ENCODE peak calls at places on chromosomes 11 and 22, in eight cellular contexts. W is adrenal gland, J is epithelial cell of proximal tubule, B is fibroblast of mammary gland, Q is kidney, C is A673, Y is tibial artery, G is A549. V is an unnamed sample.

GRCh38 chr11:112999518-112999917 is 38.3 kb downstream of the NCAM1 start:
- DNase-seq in Y (no peak), Q (no peak), G (no peak), C (no peak), J (no peak), W (no peak), B (no peak), V (no peak)

GRCh38 chr11:8671651-8672062 is 10.8 kb downstream of the TRIM66 start:
- DNase-seq in G (no peak), B (no peak), Y (no peak), C (peak), W (peak), J (no peak), Q (no peak), V (no peak)

GRCh38 chr11:61776561-61777075 is 15.8 kb downstream of the TMEM258 start:
- DNase-seq in J (no peak), C (peak), Y (no peak), Q (peak), W (peak), B (peak), G (peak), V (peak)

GRCh38 chr11:113674397-113674685 is 31.8 kb downstream of the TMPRSS5 start:
- DNase-seq in J (no peak), Q (no peak), B (peak), G (no peak), Y (no peak), W (no peak), C (no peak), V (no peak)

GRCh38 chr22:22244337-22245250 is at the start of gene VPREB1:
- DNase-seq in J (no peak), Q (no peak), C (no peak), W (no peak), B (no peak), G (no peak), Y (peak), V (no peak)

GRCh38 chr11:8717544-8717875 is 34.9 kb downstream of the RPL27A start:
- DNase-seq in C (no peak), Y (no peak), B (no peak), J (no peak), G (no peak), Q (no peak), W (no peak), V (no peak)

GRCh38 chr11:4751201-4751600 is 18.5 kb downstream of the OR51F1 start:
- DNase-seq in J (no peak), B (no peak), Y (no peak), Q (no peak), G (no peak), C (no peak), W (no peak), V (no peak)

GRCh38 chr11:44374001-44374400 is 64.1 kb upstream of the ALX4 start:
- DNase-seq in J (no peak), C (no peak), Q (no peak), B (no peak), Y (no peak), G (no peak), W (no peak), V (no peak)

GRCh38 chr11:61969391-61969758 is 1.9 kb upstream of the FTH1 start:
- DNase-seq in J (no peak), W (no peak), B (no peak), Q (no peak), Y (no peak), G (no peak), C (no peak), V (no peak)

GRCh38 chr11:112523477-112523876 is 262.8 kb upstream of the PLET1 start:
- DNase-seq in B (peak), J (no peak), G (no peak), Q (no peak), W (peak), Y (peak), C (peak), V (no peak)

GRCh38 chr22:41746563-41747400 is 47.5 kb downstream of the MEI1 start:
- DNase-seq in W (peak), Y (peak), J (peak), B (peak), Q (peak), C (peak), G (peak), V (peak)

GRCh38 chr11:110161061-110161460 is 67.9 kb downstream of the ZC3H12C start:
- DNase-seq in G (no peak), C (no peak), W (no peak), B (no peak), J (no peak), Q (no peak), Y (no peak), V (no peak)

GRCh38 chr11:2516276-2517015 is 71.6 kb downstream of the KCNQ1 start:
- DNase-seq in G (no peak), B (no peak), W (peak), C (no peak), Q (peak), J (no peak), Y (no peak), V (no peak)

GRCh38 chr11:128355558-128355957 is 231.8 kb downstream of the ETS1 start:
- DNase-seq in W (no peak), Y (no peak), Q (no peak), G (no peak), C (no peak), J (no peak), B (no peak), V (no peak)

GRCh38 chr11:122814401-122814800 is 23.9 kb upstream of the CRTAM start:
- DNase-seq in C (no peak), B (no peak), W (no peak), Q (no peak), G (no peak), Y (no peak), J (no peak), V (no peak)

GRCh38 chr22:45968751-45969413 is 8.1 kb downstream of the WNT7B start:
- DNase-seq in G (peak), Q (no peak), J (no peak), C (no peak), Y (no peak), B (peak), W (no peak), V (peak)

GRCh38 chr11:5285703-5286102 is 16.0 kb upstream of the HBE1 start:
- DNase-seq in J (no peak), G (no peak), Q (no peak), C (no peak), Y (no peak), B (no peak), W (no peak), V (no peak)

GRCh38 chr11:128508785-128509518 is 78.4 kb downstream of the ETS1 start:
- DNase-seq in W (no peak), J (no peak), Y (no peak), C (no peak), Q (no peak), B (peak), G (no peak), V (peak)

GRCh38 chr11:42054351-42054750 is 594.9 kb upstream of the LRRC4C start:
- DNase-seq in W (no peak), Y (no peak), B (peak), J (no peak), G (no peak), C (no peak), Q (no peak), V (no peak)

GRCh38 chr11:115522302-115522701 is 18.1 kb upstream of the CADM1 start:
- DNase-seq in W (no peak), B (no peak), C (no peak), J (no peak), Q (no peak), G (no peak), Y (no peak), V (no peak)

GRCh38 chr11:12388939-12389670 is 11.7 kb downstream of the PARVA start:
- DNase-seq in B (no peak), Q (no peak), W (no peak), Y (no peak), G (no peak), J (no peak), C (no peak), V (no peak)

GRCh38 chr11:74755395-74755995 is 6.8 kb downstream of the RNF169 start:
- DNase-seq in Y (no peak), B (peak), Q (no peak), J (no peak), C (no peak), G (no peak), W (no peak), V (no peak)

GRCh38 chr11:16356751-16357365 is 512 bp upstream of the SOX6 start:
- DNase-seq in Y (peak), W (no peak), Q (no peak), J (no peak), B (no peak), G (no peak), C (no peak), V (peak)

GRCh38 chr11:116217006-116217405 is 555.8 kb downstream of the BUD13 start:
- DNase-seq in G (peak), C (peak), Q (no peak), J (no peak), B (peak), Y (no peak), W (peak), V (no peak)

GRCh38 chr11:72162891-72163492 is 27.5 kb downstream of the FOLR3 start:
- DNase-seq in W (no peak), B (no peak), C (no peak), G (no peak), J (no peak), Y (no peak), Q (no peak), V (no peak)

GRCh38 chr11:9315078-9315688 is 790 bp upstream of the TMEM41B start:
- DNase-seq in Y (no peak), C (no peak), J (no peak), W (no peak), Q (no peak), G (peak), B (peak), V (no peak)

GRCh38 chr11:76807206-76807875 is 24.2 kb downstream of the TSKU start:
- DNase-seq in Q (peak), C (peak), B (peak), J (no peak), Y (peak), W (peak), G (peak), V (peak)

GRCh38 chr22:41538583-41538982 is 5.7 kb downstream of the POLR3H start:
- DNase-seq in W (no peak), G (no peak), Y (no peak), Q (no peak), B (no peak), J (no peak), C (no peak), V (no peak)

GRCh38 chr22:37021710-37022482 is 2.4 kb downstream of the MPST start:
- DNase-seq in W (no peak), C (peak), Y (no peak), Q (peak), B (peak), G (no peak), J (no peak), V (peak)

GRCh38 chr11:1879941-1880720 is 11.6 kb downstream of the PRR33 start:
- DNase-seq in Y (peak), G (no peak), B (peak), C (no peak), J (no peak), W (peak), Q (peak), V (no peak)

GRCh38 chr11:46348566-46348981 is 1.3 kb downstream of the DGKZ start:
- DNase-seq in G (no peak), C (no peak), J (no peak), Y (no peak), Q (no peak), W (no peak), B (no peak), V (no peak)

GRCh38 chr11:123741159-123741951 is at the start of gene ZNF202:
- DNase-seq in B (peak), C (peak), W (peak), Y (peak), J (peak), G (peak), Q (peak), V (peak)

GRCh38 chr22:42410708-42411107 is 21.5 kb downstream of the NFAM1 start:
- DNase-seq in W (no peak), B (no peak), J (no peak), G (no peak), Y (no peak), C (no peak), Q (no peak), V (no peak)

GRCh38 chr11:30683176-30683575 is 97.0 kb upstream of the MPPED2 start:
- DNase-seq in Y (no peak), G (no peak), J (no peak), W (no peak), Q (no peak), B (no peak), C (no peak), V (no peak)

GRCh38 chr11:129412501-129412900 is 36.9 kb downstream of the BARX2 start:
- DNase-seq in Q (no peak), W (no peak), B (no peak), Y (no peak), J (no peak), G (no peak), C (peak), V (no peak)

GRCh38 chr22:32413715-32414114 is 1.7 kb upstream of the RTCB start:
- DNase-seq in B (peak), Q (no peak), W (no peak), J (no peak), Y (no peak), C (no peak), G (peak), V (peak)

GRCh38 chr11:35077709-35078695 is 61.0 kb upstream of the CD44 start:
- DNase-seq in J (peak), Q (no peak), Y (no peak), G (peak), C (peak), W (no peak), B (peak), V (peak)

GRCh38 chr11:9568161-9568853 is 5.2 kb upstream of the WEE1 start:
- DNase-seq in B (peak), Q (no peak), J (no peak), W (no peak), Y (no peak), G (no peak), C (no peak), V (no peak)

DNA sequence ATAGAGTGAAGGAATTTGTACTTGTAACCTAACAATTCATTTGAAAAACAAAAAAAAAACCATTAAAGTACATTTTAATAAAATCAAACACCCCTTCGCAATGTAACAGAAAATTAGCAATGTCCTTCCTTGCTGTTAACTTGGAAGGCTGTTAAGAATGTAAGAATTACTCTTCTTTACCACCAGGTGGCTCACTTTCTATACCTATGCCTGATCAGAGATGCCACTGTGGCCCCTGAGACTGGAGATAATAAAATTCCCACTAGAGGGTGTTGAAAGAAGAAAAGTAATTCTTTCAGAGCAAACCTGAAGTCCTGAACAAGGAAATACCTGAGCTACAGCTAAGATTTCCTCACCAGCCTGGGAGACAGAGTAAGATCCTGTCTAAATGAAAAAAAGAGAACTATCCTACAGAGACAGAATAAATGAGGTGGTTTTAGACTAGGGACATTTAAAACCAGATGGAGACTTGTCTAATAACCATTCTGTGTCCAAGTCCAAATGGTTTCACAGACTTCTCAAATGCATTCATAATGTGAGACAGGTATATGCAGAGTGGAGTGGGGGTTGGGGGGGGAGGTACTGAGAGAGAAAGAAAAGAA is 1089.3 kb downstream of the FAM181B start:
- DNase-seq in J (peak), G (peak), Q (no peak), C (peak), W (peak), B (peak), Y (no peak), V (peak)
- TF ChIP-seq CTCF in J (peak), G (peak), Q (peak), C (peak), W (peak), B (peak), Y (peak), V (peak)

DNA sequence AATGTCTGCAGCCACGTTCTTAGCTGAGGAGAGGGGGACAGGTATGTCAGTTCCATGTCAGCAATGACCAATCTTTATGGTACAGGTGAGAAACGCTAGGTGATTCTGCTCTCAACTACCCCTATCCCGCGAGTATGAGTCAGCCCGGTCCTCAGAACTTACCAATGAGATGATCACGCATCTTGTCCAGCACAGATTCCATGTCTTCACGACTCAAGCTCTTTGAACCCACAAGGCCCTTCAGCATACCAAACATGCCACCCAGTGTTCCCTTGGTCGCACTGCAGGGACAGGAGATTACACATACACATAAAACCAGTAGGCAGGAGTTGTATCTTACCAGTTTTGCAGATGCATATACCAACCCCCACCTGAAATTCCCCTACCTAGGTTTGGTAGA is 2.9 kb downstream of the SRPRA start:
- DNase-seq in G (peak), C (peak), J (no peak), Q (no peak), Y (no peak), B (peak), W (no peak), V (peak)
- TF ChIP-seq CTCF in G (no peak), C (peak), J (peak), Q (no peak), Y (no peak), B (no peak), W (no peak), V (peak)

DNA sequence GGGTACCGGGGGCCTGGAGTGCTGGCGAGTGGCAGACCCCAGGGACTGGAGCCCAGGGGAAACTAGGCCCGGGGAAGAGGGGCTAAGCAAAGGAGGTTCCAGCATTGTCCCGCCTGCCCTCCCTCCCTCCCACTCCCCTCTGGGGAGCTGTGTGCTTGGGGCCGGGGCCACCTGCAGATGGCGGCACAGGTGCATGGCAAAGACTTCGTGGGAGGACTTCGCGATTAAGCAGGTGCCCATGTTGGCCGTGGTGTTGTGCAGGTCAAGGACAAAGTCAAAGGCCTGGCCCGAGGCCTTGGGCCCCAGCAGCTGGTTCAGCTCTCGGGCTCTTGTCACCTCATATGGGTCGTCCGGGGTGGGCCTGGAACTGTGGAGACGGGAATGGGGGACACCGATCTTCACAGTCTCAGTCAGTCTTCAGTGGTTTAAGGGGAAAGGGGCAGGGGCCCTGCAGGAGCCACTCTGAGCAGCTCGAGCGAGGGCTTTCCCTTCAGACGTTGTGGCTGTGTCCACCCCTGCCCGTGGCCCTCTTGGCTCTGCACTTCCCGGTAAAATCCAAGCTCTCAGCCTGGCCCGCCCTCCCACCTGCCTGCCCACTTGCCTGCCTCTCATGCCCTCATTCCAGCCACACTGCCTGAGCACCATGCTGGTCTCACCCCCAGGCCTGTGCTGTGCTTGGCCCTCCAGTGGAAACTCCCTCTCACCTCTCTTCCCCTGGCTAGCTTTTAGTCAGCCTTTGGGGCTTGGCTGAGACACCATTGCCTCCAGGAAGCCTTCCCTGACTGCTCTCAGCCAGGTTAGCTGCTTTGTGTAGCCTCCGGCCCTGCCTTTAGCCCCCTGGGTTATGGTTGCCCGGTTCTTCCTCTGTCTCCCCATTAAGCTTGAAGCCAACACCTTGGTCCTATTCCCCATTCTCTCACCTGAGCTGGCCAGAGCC is 4.7 kb downstream of the ACY3 start:
- DNase-seq in G (no peak), Y (no peak), W (no peak), C (no peak), B (no peak), J (no peak), Q (no peak), V (no peak)
- TF ChIP-seq CTCF in G (no peak), Y (no peak), W (no peak), C (no peak), B (no peak), J (no peak), Q (no peak), V (no peak)

GRCh38 chr11:68821670-68822069 is 20.0 kb downstream of the CPT1A start:
- DNase-seq in G (no peak), B (no peak), J (no peak), C (no peak), Q (no peak), W (no peak), Y (no peak), V (no peak)
- TF ChIP-seq CTCF in G (no peak), B (no peak), J (peak), C (peak), Q (peak), W (no peak), Y (no peak), V (peak)

GRCh38 chr22:44369916-44370804 is 57.4 kb upstream of the SHISAL1 start:
- DNase-seq in Q (peak), J (no peak), G (no peak), C (no peak), Y (no peak), W (no peak), B (no peak), V (no peak)

GRCh38 chr22:44371741-44372525 is 59.2 kb upstream of the SHISAL1 start:
- DNase-seq in G (no peak), B (no peak), J (no peak), C (no peak), W (no peak), Q (peak), Y (no peak), V (no peak)

GRCh38 chr22:44366372-44367310 is 53.9 kb upstream of the SHISAL1 start:
- DNase-seq in Y (no peak), Q (peak), J (no peak), B (no peak), W (peak), C (no peak), G (no peak), V (no peak)

GRCh38 chr22:44368611-44369010 is 55.9 kb upstream of the SHISAL1 start:
- DNase-seq in C (no peak), W (peak), Q (peak), G (no peak), B (no peak), J (no peak), Y (no peak), V (no peak)

GRCh38 chr22:44369241-44369652 is 56.5 kb upstream of the SHISAL1 start:
- DNase-seq in C (no peak), B (no peak), G (no peak), Q (peak), Y (no peak), J (no peak), W (no peak), V (no peak)
- TF ChIP-seq CTCF in C (peak), B (no peak), G (no peak), Q (no peak), Y (no peak), J (peak), W (no peak), V (peak)

GRCh38 chr22:24485608-24486007 is 9.5 kb upstream of the UPB1 start:
- DNase-seq in G (no peak), W (no peak), C (peak), Y (no peak), B (no peak), Q (no peak), J (no peak), V (peak)
- TF ChIP-seq CTCF in G (peak), W (no peak), C (peak), Y (no peak), B (no peak), Q (peak), J (peak), V (peak)

V was measured in HFFc6.